ENCODE peak calls at places on chromosome 4, in seven cellular contexts. O, T, I, L, V, J and Y are unnamed samples.

GRCh38 chr4:22430626-22431025 is 85.2 kb downstream of the ADGRA3 start:
- DNase-seq in O (no peak), T (no peak), I (no peak), L (no peak), V (no peak), J (no peak), Y (no peak)

GRCh38 chr4:140427104-140427918 is at the start of gene CLGN:
- DNase-seq in O (peak), T (peak), I (no peak), L (peak), V (peak), J (no peak), Y (peak)

GRCh38 chr4:157265281-157265680 is 44.8 kb downstream of the GRIA2 start:
- DNase-seq in O (no peak), T (no peak), I (no peak), L (no peak), V (no peak), J (no peak), Y (peak)

GRCh38 chr4:110344165-110344564 is 131.8 kb upstream of the ENPEP start:
- DNase-seq in O (no peak), T (no peak), I (no peak), L (no peak), V (peak), J (no peak), Y (peak)

GRCh38 chr4:15317246-15317645 is 110.6 kb upstream of the C1QTNF7 start:
- DNase-seq in O (no peak), T (no peak), I (no peak), L (no peak), V (no peak), J (no peak), Y (no peak)

GRCh38 chr4:108256538-108256937 is 87.8 kb upstream of the LEF1 start:
- DNase-seq in O (no peak), T (no peak), I (no peak), L (no peak), V (no peak), J (no peak), Y (no peak)

GRCh38 chr4:827209-828081 is 1.5 kb upstream of the CPLX1 start:
- DNase-seq in O (no peak), T (no peak), I (no peak), L (no peak), V (no peak), J (no peak), Y (no peak)

GRCh38 chr4:5780831-5781480 is 70.0 kb downstream of the EVC start:
- DNase-seq in O (no peak), T (no peak), I (no peak), L (peak), V (no peak), J (no peak), Y (no peak)

GRCh38 chr4:127370495-127371069 is 262.2 kb upstream of the INTU start:
- DNase-seq in O (no peak), T (no peak), I (no peak), L (peak), V (no peak), J (no peak), Y (peak)

GRCh38 chr4:122992111-122992510 is 69.7 kb upstream of the NUDT6 start:
- DNase-seq in O (no peak), T (no peak), I (no peak), L (no peak), V (no peak), J (no peak), Y (no peak)

GRCh38 chr4:7763788-7764187 is 175.9 kb downstream of the AFAP1 start:
- DNase-seq in O (no peak), T (no peak), I (no peak), L (no peak), V (no peak), J (no peak), Y (no peak)

GRCh38 chr4:40630335-40631021 is 814 bp upstream of the RBM47 start:
- DNase-seq in O (peak), T (peak), I (no peak), L (peak), V (peak), J (peak), Y (peak)
- TF ChIP-seq CTCF in O (no peak), T (no peak), I (no peak), L (no peak), V (no peak), J (no peak), Y (no peak)

GRCh38 chr4:32462944-32463343 is 1742.8 kb downstream of the PCDH7 start:
- DNase-seq in O (no peak), T (no peak), I (no peak), L (no peak), V (no peak), J (no peak), Y (no peak)
- TF ChIP-seq CTCF in O (no peak), T (peak), I (no peak), L (peak), V (no peak), J (peak), Y (no peak)

GRCh38 chr4:78298618-78299017 is 241.5 kb downstream of the FRAS1 start:
- DNase-seq in O (no peak), T (no peak), I (no peak), L (no peak), V (no peak), J (no peak), Y (no peak)

GRCh38 chr4:78293841-78294301 is 236.7 kb downstream of the FRAS1 start:
- DNase-seq in O (no peak), T (no peak), I (no peak), L (no peak), V (no peak), J (peak), Y (peak)

GRCh38 chr4:78297075-78297815 is 240.1 kb downstream of the FRAS1 start:
- DNase-seq in O (no peak), T (no peak), I (no peak), L (no peak), V (no peak), J (no peak), Y (no peak)

GRCh38 chr4:78296261-78296660 is 239.1 kb downstream of the FRAS1 start:
- DNase-seq in O (no peak), T (no peak), I (no peak), L (no peak), V (no peak), J (no peak), Y (no peak)

GRCh38 chr4:78299565-78299972 is 242.4 kb downstream of the FRAS1 start:
- DNase-seq in O (no peak), T (no peak), I (no peak), L (no peak), V (no peak), J (no peak), Y (no peak)
- TF ChIP-seq CTCF in O (no peak), T (no peak), I (no peak), L (no peak), V (no peak), J (no peak), Y (no peak)

GRCh38 chr4:29762151-29762550 is 958.0 kb upstream of the PCDH7 start:
- DNase-seq in O (no peak), T (no peak), I (no peak), L (no peak), V (no peak), J (no peak), Y (no peak)

DNA sequence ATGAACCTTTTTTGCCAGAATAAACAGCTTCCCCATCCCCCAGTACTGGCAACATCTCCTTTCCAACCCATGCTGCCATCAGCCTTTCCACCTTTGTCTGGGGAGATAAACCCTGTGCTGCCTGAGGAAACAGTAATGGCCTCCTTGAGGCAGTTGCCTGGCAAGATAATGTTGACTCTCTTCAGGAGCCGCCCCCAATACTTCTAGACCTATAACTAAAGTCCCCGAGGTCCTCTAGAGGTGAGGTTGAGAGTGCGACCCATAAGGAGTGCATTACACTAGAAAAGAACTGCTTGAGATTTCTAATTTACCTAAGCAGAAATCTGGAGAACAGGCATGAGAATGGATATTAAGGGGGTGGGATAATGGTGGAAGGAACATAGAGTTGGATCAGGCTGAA is 963.2 kb upstream of the PCDH7 start:
- DNase-seq in O (no peak), T (no peak), I (no peak), L (no peak), V (no peak), J (no peak), Y (no peak)
- TF ChIP-seq CTCF in O (no peak), T (no peak), I (no peak), L (no peak), V (no peak), J (no peak), Y (no peak)

GRCh38 chr4:136967069-136967468 is 565.2 kb downstream of the PCDH18 start:
- DNase-seq in O (no peak), T (no peak), I (no peak), L (no peak), V (no peak), J (no peak), Y (peak)
- TF ChIP-seq CTCF in O (no peak), T (no peak), I (no peak), L (no peak), V (no peak), J (no peak), Y (no peak)

GRCh38 chr4:36414248-36414647 is 132.8 kb downstream of the DTHD1 start:
- DNase-seq in O (no peak), T (no peak), I (no peak), L (no peak), V (peak), J (no peak), Y (no peak)
- TF ChIP-seq CTCF in O (no peak), T (peak), I (no peak), L (peak), V (peak), J (peak), Y (peak)